ENCODE peak calls at places on chromosomes 16 and 17, in seven cellular contexts. One of them, this sample, is unnamed. For H3K27me3, the result is how much of the 10 kb centered on the place peaks cover.

GRCh38 chr17:41498276-41498675 is 7.1 kb downstream of the KRT13 start:
- DNase-seq in CD4-positive, alpha-beta T cell: no peak
- DNase-seq in neural progenitor cell: no peak
- DNase-seq in upper lobe of right lung: no peak
- DNase-seq in fibroblast of lung: no peak
- DNase-seq in cardiac muscle cell: no peak
- DNase-seq in heart left ventricle: no peak
- DNase-seq in this sample: no peak

GRCh38 chr16:4461250-4462085 is 13.0 kb downstream of the NMRAL1 start:
- DNase-seq in CD4-positive, alpha-beta T cell: no peak
- DNase-seq in neural progenitor cell: peak
- DNase-seq in upper lobe of right lung: no peak
- DNase-seq in fibroblast of lung: no peak
- DNase-seq in cardiac muscle cell: no peak
- DNase-seq in heart left ventricle: no peak
- DNase-seq in this sample: peak

GRCh38 chr17:50835563-50836231 is at the start of gene WFIKKN2:
- DNase-seq in CD4-positive, alpha-beta T cell: no peak
- DNase-seq in neural progenitor cell: peak
- DNase-seq in upper lobe of right lung: no peak
- DNase-seq in fibroblast of lung: no peak
- DNase-seq in cardiac muscle cell: no peak
- DNase-seq in heart left ventricle: no peak
- DNase-seq in this sample: no peak

GRCh38 chr17:12727881-12728280 is 61.4 kb upstream of the ARHGAP44 start:
- DNase-seq in CD4-positive, alpha-beta T cell: no peak
- DNase-seq in neural progenitor cell: no peak
- DNase-seq in upper lobe of right lung: no peak
- DNase-seq in fibroblast of lung: peak
- DNase-seq in cardiac muscle cell: peak
- DNase-seq in heart left ventricle: no peak
- DNase-seq in this sample: no peak

GRCh38 chr16:68236804-68237242 is 896 bp upstream of the ESRP2 start:
- DNase-seq in CD4-positive, alpha-beta T cell: no peak
- DNase-seq in neural progenitor cell: peak
- DNase-seq in upper lobe of right lung: peak
- DNase-seq in fibroblast of lung: no peak
- DNase-seq in cardiac muscle cell: no peak
- DNase-seq in heart left ventricle: peak
- DNase-seq in this sample: no peak

GRCh38 chr17:1742371-1743093 is at the start of gene SERPINF2:
- DNase-seq in CD4-positive, alpha-beta T cell: no peak
- DNase-seq in neural progenitor cell: no peak
- DNase-seq in upper lobe of right lung: peak
- DNase-seq in fibroblast of lung: no peak
- DNase-seq in cardiac muscle cell: no peak
- DNase-seq in heart left ventricle: no peak
- DNase-seq in this sample: peak

GRCh38 chr16:11355862-11356261 is 10.6 kb downstream of the RMI2 start:
- DNase-seq in CD4-positive, alpha-beta T cell: no peak
- DNase-seq in neural progenitor cell: no peak
- DNase-seq in upper lobe of right lung: peak
- DNase-seq in fibroblast of lung: no peak
- DNase-seq in cardiac muscle cell: no peak
- DNase-seq in heart left ventricle: no peak
- DNase-seq in this sample: no peak

GRCh38 chr17:73990290-73990689 is 213.2 kb upstream of the RPL38 start:
- DNase-seq in CD4-positive, alpha-beta T cell: no peak
- DNase-seq in neural progenitor cell: no peak
- DNase-seq in upper lobe of right lung: no peak
- DNase-seq in fibroblast of lung: no peak
- DNase-seq in cardiac muscle cell: no peak
- DNase-seq in heart left ventricle: no peak
- DNase-seq in this sample: no peak

GRCh38 chr17:9850151-9850550 is 24.4 kb downstream of the GLP2R start:
- DNase-seq in CD4-positive, alpha-beta T cell: no peak
- DNase-seq in neural progenitor cell: no peak
- DNase-seq in upper lobe of right lung: no peak
- DNase-seq in fibroblast of lung: no peak
- DNase-seq in cardiac muscle cell: no peak
- DNase-seq in heart left ventricle: no peak
- DNase-seq in this sample: no peak

GRCh38 chr17:41583137-41584127 is 3.3 kb downstream of the KRT14 start:
- DNase-seq in CD4-positive, alpha-beta T cell: no peak
- DNase-seq in neural progenitor cell: no peak
- DNase-seq in upper lobe of right lung: no peak
- DNase-seq in fibroblast of lung: no peak
- DNase-seq in cardiac muscle cell: no peak
- DNase-seq in heart left ventricle: no peak
- DNase-seq in this sample: no peak

GRCh38 chr17:58947411-58948208 is 159.1 kb downstream of the TRIM37 start:
- DNase-seq in CD4-positive, alpha-beta T cell: no peak
- DNase-seq in neural progenitor cell: no peak
- DNase-seq in upper lobe of right lung: no peak
- DNase-seq in fibroblast of lung: peak
- DNase-seq in cardiac muscle cell: no peak
- DNase-seq in heart left ventricle: no peak
- DNase-seq in this sample: no peak

GRCh38 chr17:17793378-17794214 is 43.2 kb downstream of the SREBF1 start:
- DNase-seq in CD4-positive, alpha-beta T cell: no peak
- DNase-seq in neural progenitor cell: no peak
- DNase-seq in upper lobe of right lung: no peak
- DNase-seq in fibroblast of lung: no peak
- DNase-seq in cardiac muscle cell: no peak
- DNase-seq in heart left ventricle: no peak
- DNase-seq in this sample: no peak

GRCh38 chr17:17789828-17790672 is 46.7 kb downstream of the SREBF1 start:
- DNase-seq in CD4-positive, alpha-beta T cell: no peak
- DNase-seq in neural progenitor cell: no peak
- DNase-seq in upper lobe of right lung: no peak
- DNase-seq in fibroblast of lung: no peak
- DNase-seq in cardiac muscle cell: no peak
- DNase-seq in heart left ventricle: no peak
- DNase-seq in this sample: no peak

GRCh38 chr17:17790673-17791464 is 45.9 kb downstream of the SREBF1 start:
- DNase-seq in CD4-positive, alpha-beta T cell: no peak
- DNase-seq in neural progenitor cell: no peak
- DNase-seq in upper lobe of right lung: no peak
- DNase-seq in fibroblast of lung: no peak
- DNase-seq in cardiac muscle cell: no peak
- DNase-seq in heart left ventricle: no peak
- DNase-seq in this sample: no peak

GRCh38 chr17:17792551-17793377 is 44.0 kb downstream of the SREBF1 start:
- DNase-seq in CD4-positive, alpha-beta T cell: peak
- DNase-seq in neural progenitor cell: peak
- DNase-seq in upper lobe of right lung: no peak
- DNase-seq in fibroblast of lung: peak
- DNase-seq in cardiac muscle cell: peak
- DNase-seq in heart left ventricle: no peak
- DNase-seq in this sample: peak

GRCh38 chr17:17792143-17792550 is 44.6 kb downstream of the SREBF1 start:
- DNase-seq in CD4-positive, alpha-beta T cell: no peak
- DNase-seq in neural progenitor cell: no peak
- DNase-seq in upper lobe of right lung: no peak
- DNase-seq in fibroblast of lung: no peak
- DNase-seq in cardiac muscle cell: no peak
- DNase-seq in heart left ventricle: no peak
- DNase-seq in this sample: no peak
- H3K27ac ChIP-seq in CD4-positive, alpha-beta T cell: peak
- H3K27ac ChIP-seq in neural progenitor cell: no peak
- H3K27ac ChIP-seq in upper lobe of right lung: no peak
- H3K27ac ChIP-seq in fibroblast of lung: no peak
- H3K27ac ChIP-seq in cardiac muscle cell: no peak
- H3K27ac ChIP-seq in heart left ventricle: no peak
- H3K27ac ChIP-seq in this sample: peak

DNA sequence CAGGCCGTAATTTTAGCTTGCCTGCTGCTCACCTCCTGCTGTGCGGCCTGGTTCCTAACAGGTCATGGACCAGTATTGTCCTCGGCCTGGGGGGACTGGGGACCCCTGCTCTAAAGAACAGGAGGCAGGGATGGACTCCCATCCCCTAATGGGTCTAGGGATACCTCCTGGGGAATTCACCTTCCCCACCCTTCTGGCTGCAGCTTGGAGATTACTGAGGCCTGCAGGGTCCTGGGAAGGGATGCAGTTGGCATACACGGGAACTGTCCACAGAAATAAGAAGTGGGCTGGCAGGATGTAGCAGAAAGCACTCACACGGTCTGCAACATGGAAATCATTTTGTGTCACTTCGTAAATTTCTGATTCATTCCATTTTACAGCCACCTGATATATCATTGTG is 123.0 kb downstream of the C16orf95 start:
- DNase-seq in CD4-positive, alpha-beta T cell: no peak
- DNase-seq in neural progenitor cell: no peak
- DNase-seq in upper lobe of right lung: no peak
- DNase-seq in fibroblast of lung: no peak
- DNase-seq in cardiac muscle cell: no peak
- DNase-seq in heart left ventricle: no peak
- DNase-seq in this sample: peak
- TF ChIP-seq CTCF in CD4-positive, alpha-beta T cell: no peak
- TF ChIP-seq CTCF in neural progenitor cell: no peak
- TF ChIP-seq CTCF in upper lobe of right lung: no peak
- TF ChIP-seq CTCF in fibroblast of lung: no peak
- TF ChIP-seq CTCF in cardiac muscle cell: no peak
- TF ChIP-seq CTCF in heart left ventricle: no peak
- TF ChIP-seq CTCF in this sample: no peak

DNA sequence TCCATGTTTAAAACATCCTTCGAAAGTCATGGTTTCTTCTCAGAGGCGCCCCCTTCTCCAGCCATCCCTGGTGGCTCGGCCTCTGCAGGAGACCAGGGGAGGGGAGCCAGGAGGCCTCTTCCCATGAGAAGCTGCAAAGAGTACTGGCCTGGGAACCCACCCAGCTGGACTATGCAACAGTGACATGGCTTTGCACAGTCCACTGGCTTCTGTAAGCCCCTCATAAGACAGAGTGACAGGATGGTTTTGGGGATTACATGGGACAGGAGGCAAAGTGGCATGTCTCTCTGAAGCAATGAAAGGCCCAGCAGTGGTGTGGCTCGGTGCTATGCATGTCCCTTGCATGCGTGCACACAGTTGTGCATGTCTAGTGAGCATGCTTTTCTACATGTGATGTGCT is 99.5 kb downstream of the C16orf78 start:
- DNase-seq in CD4-positive, alpha-beta T cell: no peak
- DNase-seq in neural progenitor cell: no peak
- DNase-seq in upper lobe of right lung: peak
- DNase-seq in fibroblast of lung: no peak
- DNase-seq in cardiac muscle cell: no peak
- DNase-seq in heart left ventricle: no peak
- DNase-seq in this sample: no peak
- H3K27me3 ChIP-seq in CD4-positive, alpha-beta T cell: under half
- H3K27me3 ChIP-seq in neural progenitor cell: under half
- H3K27me3 ChIP-seq in upper lobe of right lung: under half
- H3K27me3 ChIP-seq in fibroblast of lung: under half
- H3K27me3 ChIP-seq in cardiac muscle cell: under half
- H3K27me3 ChIP-seq in heart left ventricle: under half
- H3K27me3 ChIP-seq in this sample: under half

GRCh38 chr16:23131436-23131835 is 17.8 kb downstream of the USP31 start:
- DNase-seq in CD4-positive, alpha-beta T cell: no peak
- DNase-seq in neural progenitor cell: no peak
- DNase-seq in upper lobe of right lung: no peak
- DNase-seq in fibroblast of lung: no peak
- DNase-seq in cardiac muscle cell: no peak
- DNase-seq in heart left ventricle: no peak
- DNase-seq in this sample: no peak
- H3K27ac ChIP-seq in CD4-positive, alpha-beta T cell: no peak
- H3K27ac ChIP-seq in neural progenitor cell: no peak
- H3K27ac ChIP-seq in upper lobe of right lung: peak
- H3K27ac ChIP-seq in fibroblast of lung: no peak
- H3K27ac ChIP-seq in cardiac muscle cell: no peak
- H3K27ac ChIP-seq in heart left ventricle: peak
- H3K27ac ChIP-seq in this sample: no peak

GRCh38 chr16:50646345-50646744 is 34.8 kb downstream of the SNX20 start:
- DNase-seq in CD4-positive, alpha-beta T cell: no peak
- DNase-seq in neural progenitor cell: no peak
- DNase-seq in upper lobe of right lung: no peak
- DNase-seq in fibroblast of lung: no peak
- DNase-seq in cardiac muscle cell: no peak
- DNase-seq in heart left ventricle: no peak
- DNase-seq in this sample: no peak
- TF ChIP-seq CTCF in CD4-positive, alpha-beta T cell: no peak
- TF ChIP-seq CTCF in neural progenitor cell: no peak
- TF ChIP-seq CTCF in upper lobe of right lung: no peak
- TF ChIP-seq CTCF in fibroblast of lung: no peak
- TF ChIP-seq CTCF in cardiac muscle cell: no peak
- TF ChIP-seq CTCF in heart left ventricle: no peak
- TF ChIP-seq CTCF in this sample: no peak

GRCh38 chr17:19534562-19535149 is 1.0 kb downstream of the SLC47A1 start:
- DNase-seq in CD4-positive, alpha-beta T cell: no peak
- DNase-seq in neural progenitor cell: no peak
- DNase-seq in upper lobe of right lung: peak
- DNase-seq in fibroblast of lung: peak
- DNase-seq in cardiac muscle cell: peak
- DNase-seq in heart left ventricle: no peak
- DNase-seq in this sample: no peak

GRCh38 chr17:19531780-19532501 is 1.7 kb upstream of the SLC47A1 start:
- DNase-seq in CD4-positive, alpha-beta T cell: no peak
- DNase-seq in neural progenitor cell: no peak
- DNase-seq in upper lobe of right lung: no peak
- DNase-seq in fibroblast of lung: no peak
- DNase-seq in cardiac muscle cell: peak
- DNase-seq in heart left ventricle: no peak
- DNase-seq in this sample: no peak

GRCh38 chr17:19537116-19537515 is 3.5 kb downstream of the SLC47A1 start:
- DNase-seq in CD4-positive, alpha-beta T cell: no peak
- DNase-seq in neural progenitor cell: peak
- DNase-seq in upper lobe of right lung: peak
- DNase-seq in fibroblast of lung: no peak
- DNase-seq in cardiac muscle cell: no peak
- DNase-seq in heart left ventricle: no peak
- DNase-seq in this sample: no peak

GRCh38 chr17:19533036-19533717 is 477 bp upstream of the SLC47A1 start:
- DNase-seq in CD4-positive, alpha-beta T cell: no peak
- DNase-seq in neural progenitor cell: no peak
- DNase-seq in upper lobe of right lung: peak
- DNase-seq in fibroblast of lung: no peak
- DNase-seq in cardiac muscle cell: no peak
- DNase-seq in heart left ventricle: no peak
- DNase-seq in this sample: no peak

DNA sequence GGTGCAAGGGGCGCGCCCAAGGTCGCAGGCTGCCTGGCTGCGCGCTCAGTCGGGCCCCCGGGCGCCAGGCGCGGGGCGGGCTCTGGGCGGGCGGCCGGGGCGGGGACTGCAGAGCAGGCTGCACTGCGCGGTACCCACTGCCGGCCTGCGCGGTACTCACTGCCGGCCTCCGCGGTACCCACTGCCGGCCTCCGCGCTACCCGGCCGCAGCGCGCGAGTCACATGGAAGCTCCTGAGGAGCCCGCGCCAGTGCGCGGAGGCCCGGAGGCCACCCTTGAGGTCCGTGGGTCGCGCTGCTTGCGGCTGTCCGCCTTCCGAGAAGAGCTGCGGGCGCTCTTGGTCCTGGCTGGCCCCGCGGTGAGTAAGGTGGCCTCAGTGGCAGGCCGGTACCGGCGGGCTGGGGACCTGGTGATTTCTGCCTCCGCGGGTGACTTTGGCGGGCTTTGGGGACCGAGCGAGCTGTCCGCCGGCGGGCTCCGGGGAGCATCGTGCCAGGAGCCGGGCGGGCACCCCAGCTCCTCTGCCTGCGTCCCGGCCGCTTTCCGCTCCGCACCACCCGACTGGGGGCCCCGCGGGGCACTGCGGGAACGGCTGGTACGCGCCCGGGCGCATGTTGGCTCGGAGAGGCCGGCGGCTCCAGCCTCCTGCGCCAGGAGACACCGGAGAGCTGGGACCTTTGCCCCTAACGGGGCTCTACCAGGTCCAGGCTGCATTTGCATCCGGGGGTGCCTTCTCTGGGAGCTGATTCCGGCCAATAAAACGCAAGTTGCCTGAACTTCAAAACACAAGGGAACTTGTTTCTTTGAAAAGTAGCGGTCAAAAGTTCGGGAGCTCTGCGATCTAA is at the start of gene SLC47A1:
- DNase-seq in CD4-positive, alpha-beta T cell: no peak
- DNase-seq in neural progenitor cell: peak
- DNase-seq in upper lobe of right lung: peak
- DNase-seq in fibroblast of lung: peak
- DNase-seq in cardiac muscle cell: peak
- DNase-seq in heart left ventricle: peak
- DNase-seq in this sample: peak
- H3K27me3 ChIP-seq in CD4-positive, alpha-beta T cell: half or more
- H3K27me3 ChIP-seq in neural progenitor cell: half or more
- H3K27me3 ChIP-seq in upper lobe of right lung: under half
- H3K27me3 ChIP-seq in fibroblast of lung: under half
- H3K27me3 ChIP-seq in cardiac muscle cell: under half
- H3K27me3 ChIP-seq in heart left ventricle: under half
- H3K27me3 ChIP-seq in this sample: under half

This sample was measured in WERI-Rb-1.